ENCODE peak calls at places on chromosomes 5 and 9, in four cellular contexts. X is HepG2, L is K562, J is H1. G is an unnamed sample.

GRCh38 chr5:13987843-13988464 is 43.5 kb upstream of the DNAH5 start:
- DNase-seq in X (peak), L (peak), J (peak), G (peak)

GRCh38 chr9:21994996-21995651 is 533 bp downstream of the CDKN2B-AS1 start:
- DNase-seq in X (no peak), L (no peak), J (peak), G (no peak)

GRCh38 chr5:14739538-14739937 is 75.0 kb downstream of the OTULIN start:
- DNase-seq in X (no peak), L (no peak), J (no peak), G (no peak)

GRCh38 chr9:130663258-130664171 is 879 bp upstream of the PRDM12 start:
- DNase-seq in X (no peak), L (no peak), J (peak), G (peak)

GRCh38 chr5:59816901-59817300 is 76.6 kb downstream of the PDE4D start:
- DNase-seq in X (no peak), L (no peak), J (no peak), G (no peak)

GRCh38 chr5:73968729-73969128 is 342.7 kb downstream of the ARHGEF28 start:
- DNase-seq in X (no peak), L (no peak), J (no peak), G (no peak)

GRCh38 chr9:129697956-129698757 is 32.7 kb downstream of the PRRX2 start:
- DNase-seq in X (no peak), L (no peak), J (no peak), G (no peak)

GRCh38 chr9:137534256-137535119 is 15.7 kb downstream of the PNPLA7 start:
- DNase-seq in X (peak), L (peak), J (no peak), G (peak)

GRCh38 chr5:36252722-36253340 is 11.1 kb upstream of the NADK2 start:
- DNase-seq in X (no peak), L (no peak), J (no peak), G (no peak)

GRCh38 chr5:132099905-132100304 is 26.3 kb downstream of the CSF2 start:
- DNase-seq in X (no peak), L (no peak), J (no peak), G (no peak)

GRCh38 chr9:83220737-83221136 is 157.8 kb upstream of the RASEF start:
- DNase-seq in X (peak), L (no peak), J (no peak), G (no peak)

GRCh38 chr9:107819772-107820171 is 330.2 kb upstream of the KLF4 start:
- DNase-seq in X (no peak), L (no peak), J (no peak), G (no peak)

GRCh38 chr5:170721681-170722080 is 61.8 kb upstream of the GABRP start:
- DNase-seq in X (no peak), L (no peak), J (no peak), G (no peak)

DNA sequence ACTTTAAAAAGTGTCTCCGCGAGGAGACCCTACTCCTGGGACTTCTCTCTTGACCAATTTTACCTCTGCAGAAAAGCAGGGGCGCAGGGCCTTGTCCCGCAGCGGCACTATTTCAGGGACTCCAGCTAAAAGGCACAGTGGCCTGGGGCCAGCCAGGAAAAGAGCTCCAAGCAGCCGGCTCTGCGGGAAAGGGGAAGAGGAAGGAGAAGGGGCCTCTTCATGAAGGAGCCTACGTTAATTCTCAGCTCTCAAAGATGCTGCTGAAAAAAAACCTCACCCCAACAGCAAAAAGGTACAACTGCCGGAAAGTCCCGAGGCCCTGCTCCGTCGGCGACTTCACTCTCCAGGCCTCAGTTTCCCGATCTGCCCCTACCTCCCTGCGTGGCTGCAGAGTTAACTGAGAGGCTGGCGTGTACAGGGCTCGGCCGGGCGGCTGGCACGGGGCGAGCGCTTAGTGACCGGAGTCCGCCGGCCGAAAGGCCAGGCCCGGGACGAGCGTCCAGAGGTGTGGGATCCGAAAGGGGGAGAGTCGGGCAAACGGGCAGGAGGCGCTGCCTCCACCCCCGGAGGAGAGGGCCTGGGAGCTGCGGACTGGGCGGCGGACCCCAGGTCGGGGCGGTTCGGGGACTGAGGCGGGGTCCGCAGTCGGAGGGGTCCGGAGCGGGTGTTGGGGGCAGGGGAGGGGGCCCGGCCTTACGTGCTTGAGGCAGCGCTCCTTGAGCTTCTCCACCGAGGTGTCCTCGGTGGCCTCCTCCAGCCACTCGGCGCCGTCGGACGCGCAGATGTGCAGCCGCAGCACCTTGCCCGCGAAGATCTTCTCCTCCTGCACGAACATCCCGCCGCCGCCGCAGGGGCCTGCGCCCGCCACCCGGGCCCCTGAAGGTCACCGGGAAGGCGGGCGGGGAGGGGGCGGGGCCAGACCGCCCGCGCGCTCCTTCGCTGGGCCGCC is 571 bp downstream of the UBAC1 start:
- DNase-seq in X (no peak), L (no peak), J (no peak), G (peak)
- TF ChIP-seq RNF2 in X (no peak), L (no peak), J (no peak), G (no peak)

DNA sequence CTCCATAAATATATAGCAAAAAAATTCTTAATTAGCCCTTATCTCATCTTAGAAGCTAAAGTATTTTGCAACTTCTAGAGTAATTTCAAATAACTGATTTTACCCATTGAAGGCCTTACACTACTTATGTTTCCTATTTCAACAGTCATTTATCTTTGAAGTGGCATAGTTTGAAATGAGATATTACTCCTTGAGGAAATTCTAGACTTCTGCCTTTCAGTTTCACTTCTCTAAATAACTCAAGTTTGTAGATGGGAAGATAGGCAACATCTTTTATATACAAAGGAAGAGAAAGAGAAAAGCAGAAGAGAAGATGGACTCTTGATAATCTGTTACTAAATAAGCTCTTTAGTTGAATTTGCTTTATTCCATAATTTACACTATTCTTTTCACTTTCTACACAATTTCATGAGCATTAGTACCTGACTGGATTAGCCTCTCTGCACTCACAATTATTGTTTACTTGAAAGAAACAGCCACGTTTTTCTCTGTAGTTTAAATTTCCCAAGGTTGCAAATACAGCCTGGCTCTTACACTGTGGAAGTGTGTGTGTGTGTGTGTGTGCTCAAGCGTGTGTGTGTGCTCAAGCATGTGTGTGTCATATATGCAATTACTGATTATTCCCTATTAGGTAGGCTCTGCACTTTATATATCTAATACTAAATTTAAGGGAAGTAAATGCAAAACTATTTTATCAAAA is 60.6 kb upstream of the EMB start:
- DNase-seq in X (no peak), L (no peak), J (no peak), G (no peak)
- H3K27ac ChIP-seq in X (no peak), L (no peak), J (no peak), G (no peak)

GRCh38 chr5:76836585-76836984 is 13.2 kb upstream of the S100Z start:
- DNase-seq in X (no peak), L (no peak), J (no peak), G (no peak)

GRCh38 chr5:76831108-76831447 is 12.2 kb downstream of the F2RL1 start:
- DNase-seq in X (no peak), L (no peak), J (no peak), G (no peak)

GRCh38 chr5:76838481-76839261 is 11.1 kb upstream of the S100Z start:
- DNase-seq in X (peak), L (no peak), J (no peak), G (no peak)

DNA sequence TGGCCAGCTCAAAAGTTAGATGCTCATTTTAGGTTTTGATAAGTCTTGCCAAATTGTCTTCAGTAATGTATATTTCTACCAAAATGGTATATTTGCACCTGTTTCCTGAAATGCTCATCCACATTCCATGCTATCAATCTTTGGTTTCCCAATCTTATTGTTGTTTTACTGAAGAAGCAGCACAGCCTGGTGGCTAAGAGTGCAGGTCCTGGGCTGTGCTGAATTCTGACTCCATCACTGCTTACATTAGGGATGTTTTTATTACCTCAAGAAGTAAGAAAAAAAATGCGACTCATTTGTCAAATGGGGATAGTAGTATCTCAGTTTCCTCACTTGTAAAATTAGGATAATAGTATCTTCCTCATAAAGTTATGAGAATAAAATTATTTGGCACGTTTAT is 13.6 kb upstream of the S100Z start:
- DNase-seq in X (no peak), L (no peak), J (no peak), G (no peak)
- TF ChIP-seq MAX in X (no peak), L (no peak), J (no peak), G (no peak)

GRCh38 chr9:114139061-114139460 is 16.3 kb upstream of the COL27A1 start:
- DNase-seq in X (no peak), L (no peak), J (no peak), G (no peak)
- TF ChIP-seq RNF2 in X (no peak), L (no peak), J (no peak), G (no peak)

DNA sequence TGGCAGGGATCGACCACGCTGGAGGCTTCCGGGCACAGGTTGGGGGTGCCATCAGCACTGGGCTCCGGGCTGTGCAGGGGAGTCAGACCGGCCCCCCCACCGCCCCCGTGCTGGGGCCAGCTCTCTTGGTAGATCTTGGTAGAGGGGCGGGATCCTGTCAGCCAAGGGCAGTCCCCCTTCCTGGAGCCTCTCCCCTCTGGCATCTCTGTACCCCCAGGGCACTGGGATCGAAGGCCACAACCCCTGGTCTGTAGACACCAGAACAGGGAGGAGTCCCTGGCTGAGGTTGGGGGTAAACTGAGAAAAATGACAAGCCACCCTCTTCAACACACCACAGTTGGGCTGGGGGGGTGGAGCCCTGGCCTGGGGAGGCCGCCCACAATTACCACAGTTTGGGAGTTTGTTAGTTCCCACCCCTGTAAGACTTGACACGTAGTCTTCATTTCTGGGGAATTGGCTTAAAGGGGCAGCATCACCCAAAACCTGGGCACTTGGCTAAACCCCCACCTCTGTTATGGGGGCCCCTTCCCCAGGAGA is 885 bp downstream of the CERCAM start:
- DNase-seq in X (no peak), L (no peak), J (peak), G (no peak)
- H3K27ac ChIP-seq in X (no peak), L (peak), J (no peak), G (peak)

DNA sequence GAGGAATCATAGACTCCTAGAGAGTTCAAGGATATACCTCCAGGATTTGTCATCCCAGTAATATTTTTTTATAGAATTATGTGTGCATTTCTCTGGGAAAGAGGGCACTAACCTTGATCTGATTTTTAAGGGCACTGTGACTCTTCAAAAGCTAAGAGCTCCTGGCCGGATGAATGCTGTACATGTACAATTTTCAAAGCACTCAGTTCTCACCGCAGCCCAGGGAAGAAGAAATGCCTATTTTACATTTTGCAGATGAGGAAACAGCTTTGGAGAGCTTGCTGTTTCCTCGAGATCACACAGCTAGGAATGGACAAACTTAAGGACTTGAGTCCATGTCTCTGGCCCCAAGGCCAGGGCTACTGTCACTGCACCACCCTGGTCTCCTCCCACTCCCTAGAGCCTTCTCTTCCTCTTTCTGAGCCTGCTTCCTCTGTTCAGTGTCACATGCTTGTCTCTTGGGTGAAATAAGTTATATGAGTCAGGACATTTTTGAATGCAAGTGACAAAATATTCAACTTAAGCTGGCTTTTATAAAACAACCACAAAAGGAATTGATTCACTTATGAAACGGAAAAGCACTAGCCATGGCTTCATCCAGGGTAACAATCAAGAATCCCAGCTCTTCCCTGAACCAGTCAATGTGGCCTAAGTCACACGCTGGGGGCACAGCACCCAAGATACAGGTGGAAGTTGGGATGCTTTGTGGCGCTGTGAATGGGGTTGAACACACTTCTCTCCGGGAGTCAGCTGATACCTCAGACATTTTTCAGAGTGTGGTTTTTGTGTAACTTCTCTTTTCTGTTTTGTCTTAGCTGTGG is 45.6 kb upstream of the TGFBR1 start:
- DNase-seq in X (no peak), L (peak), J (no peak), G (no peak)
- TF ChIP-seq MAX in X (no peak), L (peak), J (no peak), G (no peak)

DNA sequence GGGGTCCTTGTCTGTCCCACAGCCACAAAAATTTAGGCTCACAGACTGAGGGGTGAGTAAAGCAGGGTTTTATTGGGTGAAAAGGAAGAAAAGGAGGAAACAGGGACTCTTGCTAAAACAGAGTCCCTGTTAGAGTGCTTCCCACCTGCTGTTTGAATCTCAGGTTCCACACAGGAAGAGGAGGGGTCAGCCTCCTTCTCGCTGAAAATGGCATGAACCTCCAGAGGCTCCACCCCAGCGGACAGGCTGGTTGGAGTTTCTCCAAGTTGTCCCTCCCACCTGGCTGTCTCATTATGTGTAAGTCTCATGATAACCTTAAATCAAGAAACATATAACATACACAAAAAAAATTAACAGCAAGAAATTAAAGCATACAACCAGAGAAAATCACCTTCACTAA is 28.3 kb upstream of the UHRF2 start:
- DNase-seq in X (no peak), L (no peak), J (no peak), G (no peak)
- TF ChIP-seq RNF2 in X (no peak), L (no peak), J (no peak), G (no peak)

GRCh38 chr5:54207566-54207965 is 102.8 kb downstream of the ARL15 start:
- DNase-seq in X (no peak), L (no peak), J (no peak), G (no peak)
- H3K27ac ChIP-seq in X (no peak), L (no peak), J (no peak), G (no peak)

GRCh38 chr9:123682746-123683145 is 247.2 kb downstream of the DENND1A start:
- DNase-seq in X (no peak), L (no peak), J (no peak), G (no peak)

GRCh38 chr9:123678878-123679329 is 251.0 kb downstream of the DENND1A start:
- DNase-seq in X (peak), L (no peak), J (no peak), G (no peak)

GRCh38 chr9:123678038-123678877 is 251.7 kb downstream of the DENND1A start:
- DNase-seq in X (peak), L (no peak), J (no peak), G (no peak)

GRCh38 chr9:123680382-123680781 is 249.5 kb downstream of the DENND1A start:
- DNase-seq in X (no peak), L (no peak), J (no peak), G (no peak)

GRCh38 chr9:123679330-123679987 is 250.5 kb downstream of the DENND1A start:
- DNase-seq in X (peak), L (no peak), J (no peak), G (no peak)
- TF ChIP-seq MAX in X (peak), L (no peak), J (no peak), G (no peak)

GRCh38 chr5:113507601-113508000 is 5.9 kb upstream of the YTHDC2 start:
- DNase-seq in X (no peak), L (no peak), J (no peak), G (no peak)
- TF ChIP-seq RNF2 in X (no peak), L (no peak), J (no peak), G (no peak)

G was measured in A549.